ENCODE peak calls at places on chromosomes 2 and 18, in four cellular contexts. One of them, this sample, is unnamed.

GRCh38 chr2:128982670-128983069 is 664.0 kb upstream of the HS6ST1 start:
- DNase-seq in H1: no peak
- DNase-seq in GM12878: no peak
- DNase-seq in HCT116: no peak
- DNase-seq in this sample: no peak

GRCh38 chr2:235066895-235067294 is 115.1 kb downstream of the SH3BP4 start:
- DNase-seq in HCT116: no peak
- DNase-seq in H1: no peak
- DNase-seq in GM12878: no peak
- DNase-seq in this sample: no peak

GRCh38 chr18:4582677-4583076 is 127.6 kb upstream of the DLGAP1 start:
- DNase-seq in HCT116: no peak
- DNase-seq in GM12878: no peak
- DNase-seq in H1: no peak
- DNase-seq in this sample: no peak

GRCh38 chr18:13629841-13630747 is 96.3 kb downstream of the FAM210A start:
- DNase-seq in H1: no peak
- DNase-seq in GM12878: peak
- DNase-seq in HCT116: peak
- DNase-seq in this sample: peak

GRCh38 chr2:62704654-62705006 is 883 bp upstream of the EHBP1 start:
- DNase-seq in H1: no peak
- DNase-seq in GM12878: no peak
- DNase-seq in HCT116: no peak
- DNase-seq in this sample: no peak

GRCh38 chr18:28984731-28985130 is 807.8 kb upstream of the CDH2 start:
- DNase-seq in H1: no peak
- DNase-seq in HCT116: no peak
- DNase-seq in GM12878: no peak
- DNase-seq in this sample: no peak

GRCh38 chr2:229519655-229520054 is 194.7 kb downstream of the DNER start:
- DNase-seq in HCT116: no peak
- DNase-seq in H1: no peak
- DNase-seq in GM12878: no peak
- DNase-seq in this sample: no peak

GRCh38 chr2:69375494-69376353 is 11.3 kb downstream of the GFPT1 start:
- DNase-seq in HCT116: peak
- DNase-seq in H1: no peak
- DNase-seq in GM12878: no peak
- DNase-seq in this sample: no peak

GRCh38 chr2:199344012-199344411 is 113.7 kb downstream of the SATB2 start:
- DNase-seq in HCT116: no peak
- DNase-seq in GM12878: no peak
- DNase-seq in H1: no peak
- DNase-seq in this sample: no peak

GRCh38 chr2:25230128-25230527 is 61.7 kb upstream of the POMC start:
- DNase-seq in H1: no peak
- DNase-seq in HCT116: no peak
- DNase-seq in GM12878: no peak
- DNase-seq in this sample: no peak

GRCh38 chr2:42800461-42800962 is 8.1 kb upstream of the HAAO start:
- DNase-seq in GM12878: no peak
- DNase-seq in HCT116: no peak
- DNase-seq in H1: no peak
- DNase-seq in this sample: no peak

GRCh38 chr2:136217990-136218389 is 100.0 kb upstream of the CXCR4 start:
- DNase-seq in HCT116: no peak
- DNase-seq in GM12878: no peak
- DNase-seq in H1: no peak
- DNase-seq in this sample: no peak

GRCh38 chr2:106130251-106130998 is 63.7 kb downstream of the UXS1 start:
- DNase-seq in H1: peak
- DNase-seq in GM12878: no peak
- DNase-seq in HCT116: no peak
- DNase-seq in this sample: no peak

GRCh38 chr2:174025271-174026121 is 60.3 kb upstream of the SP3 start:
- DNase-seq in H1: no peak
- DNase-seq in HCT116: no peak
- DNase-seq in GM12878: no peak
- DNase-seq in this sample: no peak

GRCh38 chr2:62660582-62661262 is 44.8 kb upstream of the EHBP1 start:
- DNase-seq in H1: no peak
- DNase-seq in GM12878: no peak
- DNase-seq in HCT116: no peak
- DNase-seq in this sample: peak

GRCh38 chr2:238106698-238107524 is 6.8 kb downstream of the ESPNL start:
- DNase-seq in HCT116: no peak
- DNase-seq in GM12878: no peak
- DNase-seq in H1: peak
- DNase-seq in this sample: no peak

GRCh38 chr2:38099096-38099997 is 23.4 kb upstream of the CYP1B1 start:
- DNase-seq in H1: no peak
- DNase-seq in GM12878: no peak
- DNase-seq in HCT116: no peak
- DNase-seq in this sample: no peak

GRCh38 chr2:120468136-120468535 is 122.2 kb downstream of the INHBB start:
- DNase-seq in GM12878: no peak
- DNase-seq in HCT116: no peak
- DNase-seq in H1: no peak
- DNase-seq in this sample: no peak

GRCh38 chr2:96151595-96152300 is 6.5 kb upstream of the DUSP2 start:
- DNase-seq in GM12878: no peak
- DNase-seq in HCT116: no peak
- DNase-seq in H1: no peak
- DNase-seq in this sample: no peak

GRCh38 chr2:144320491-144320890 is 199.4 kb downstream of the ZEB2 start:
- DNase-seq in H1: no peak
- DNase-seq in HCT116: no peak
- DNase-seq in GM12878: no peak
- DNase-seq in this sample: no peak

GRCh38 chr2:10406016-10406415 is 42.1 kb downstream of the ODC1 start:
- DNase-seq in H1: no peak
- DNase-seq in HCT116: no peak
- DNase-seq in GM12878: no peak
- DNase-seq in this sample: no peak

GRCh38 chr2:10407432-10407831 is 40.7 kb downstream of the ODC1 start:
- DNase-seq in HCT116: no peak
- DNase-seq in GM12878: no peak
- DNase-seq in H1: no peak
- DNase-seq in this sample: no peak

GRCh38 chr2:10406491-10406890 is 41.6 kb downstream of the ODC1 start:
- DNase-seq in HCT116: no peak
- DNase-seq in H1: no peak
- DNase-seq in GM12878: no peak
- DNase-seq in this sample: no peak

GRCh38 chr2:10404324-10405143 is 43.6 kb downstream of the ODC1 start:
- DNase-seq in H1: no peak
- DNase-seq in GM12878: no peak
- DNase-seq in HCT116: no peak
- DNase-seq in this sample: no peak

GRCh38 chr2:10405441-10405840 is 42.7 kb downstream of the ODC1 start:
- DNase-seq in HCT116: no peak
- DNase-seq in H1: no peak
- DNase-seq in GM12878: no peak
- DNase-seq in this sample: peak
- TF ChIP-seq JUND in HCT116: no peak
- TF ChIP-seq JUND in H1: no peak
- TF ChIP-seq JUND in GM12878: no peak
- TF ChIP-seq JUND in this sample: peak

GRCh38 chr18:60893331-60894114 is 439.7 kb upstream of the CDH20 start:
- DNase-seq in HCT116: no peak
- DNase-seq in H1: no peak
- DNase-seq in GM12878: no peak
- DNase-seq in this sample: no peak
- TF ChIP-seq JUND in HCT116: no peak
- TF ChIP-seq JUND in H1: no peak
- TF ChIP-seq JUND in GM12878: no peak
- TF ChIP-seq JUND in this sample: no peak

GRCh38 chr2:172256886-172257285 is 154.2 kb upstream of the DLX2 start:
- DNase-seq in HCT116: no peak
- DNase-seq in GM12878: no peak
- DNase-seq in H1: no peak
- DNase-seq in this sample: no peak
- TF ChIP-seq JUND in HCT116: no peak
- TF ChIP-seq JUND in GM12878: no peak
- TF ChIP-seq JUND in H1: no peak
- TF ChIP-seq JUND in this sample: no peak

DNA sequence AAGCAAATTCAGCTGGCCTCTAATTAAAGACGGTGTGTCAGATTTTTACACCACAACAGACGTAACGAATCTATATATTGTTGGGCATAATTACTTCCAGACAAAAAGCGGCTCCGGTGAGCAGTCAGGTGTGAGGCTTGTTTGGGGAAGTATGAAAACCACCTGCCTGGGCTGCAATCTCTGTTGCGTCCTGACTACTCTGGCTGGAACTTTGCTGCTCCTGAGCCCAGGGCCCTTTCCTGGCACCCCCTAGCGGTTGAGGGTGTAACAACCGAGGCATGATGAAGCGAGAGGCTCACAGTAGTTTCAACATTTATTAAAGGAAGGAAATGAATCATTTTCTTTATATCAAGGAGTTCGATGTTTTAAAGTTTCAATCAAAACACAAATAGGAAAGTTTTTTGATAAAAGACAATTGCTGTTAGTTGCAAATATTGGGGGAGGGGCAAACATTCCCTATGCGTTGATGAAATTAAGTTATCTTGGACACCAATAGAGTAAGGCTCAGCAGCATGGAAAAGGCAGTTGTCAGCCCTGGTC is 10.6 kb upstream of the ITGB6 start:
- DNase-seq in H1: peak
- DNase-seq in HCT116: peak
- DNase-seq in GM12878: peak
- DNase-seq in this sample: peak
- TF ChIP-seq JUND in H1: no peak
- TF ChIP-seq JUND in HCT116: peak
- TF ChIP-seq JUND in GM12878: no peak
- TF ChIP-seq JUND in this sample: no peak

GRCh38 chr2:3736112-3736511 is 32.7 kb downstream of the DCDC2C start:
- DNase-seq in GM12878: no peak
- DNase-seq in H1: no peak
- DNase-seq in HCT116: no peak
- DNase-seq in this sample: no peak

GRCh38 chr2:3737128-3737527 is 33.8 kb downstream of the DCDC2C start:
- DNase-seq in H1: no peak
- DNase-seq in GM12878: no peak
- DNase-seq in HCT116: no peak
- DNase-seq in this sample: no peak

GRCh38 chr2:3741372-3741771 is 38.0 kb downstream of the DCDC2C start:
- DNase-seq in GM12878: no peak
- DNase-seq in HCT116: no peak
- DNase-seq in H1: no peak
- DNase-seq in this sample: no peak

GRCh38 chr2:3739313-3739712 is 35.9 kb downstream of the DCDC2C start:
- DNase-seq in H1: no peak
- DNase-seq in HCT116: no peak
- DNase-seq in GM12878: no peak
- DNase-seq in this sample: no peak

DNA sequence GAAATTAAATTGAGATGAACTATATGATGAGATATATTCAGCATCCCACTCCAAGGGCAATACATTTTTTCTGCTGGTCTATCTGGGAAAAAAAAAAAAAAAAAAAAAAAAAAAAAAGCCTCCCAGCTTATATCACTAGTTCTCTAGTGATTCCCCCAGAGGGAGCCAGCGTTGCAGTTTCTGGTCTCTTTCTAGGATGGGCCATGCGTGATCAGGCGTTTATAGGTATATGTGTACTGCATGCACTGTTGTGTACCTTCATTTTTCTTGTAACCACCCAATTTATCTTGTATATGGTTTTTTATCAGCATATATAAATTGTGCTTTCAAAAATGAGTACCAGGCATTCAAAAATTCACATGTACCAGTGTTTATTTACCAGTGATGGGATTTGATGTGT is 35.1 kb downstream of the DCDC2C start:
- DNase-seq in H1: no peak
- DNase-seq in GM12878: no peak
- DNase-seq in HCT116: peak
- DNase-seq in this sample: peak
- TF ChIP-seq JUND in H1: no peak
- TF ChIP-seq JUND in GM12878: no peak
- TF ChIP-seq JUND in HCT116: no peak
- TF ChIP-seq JUND in this sample: no peak

DNA sequence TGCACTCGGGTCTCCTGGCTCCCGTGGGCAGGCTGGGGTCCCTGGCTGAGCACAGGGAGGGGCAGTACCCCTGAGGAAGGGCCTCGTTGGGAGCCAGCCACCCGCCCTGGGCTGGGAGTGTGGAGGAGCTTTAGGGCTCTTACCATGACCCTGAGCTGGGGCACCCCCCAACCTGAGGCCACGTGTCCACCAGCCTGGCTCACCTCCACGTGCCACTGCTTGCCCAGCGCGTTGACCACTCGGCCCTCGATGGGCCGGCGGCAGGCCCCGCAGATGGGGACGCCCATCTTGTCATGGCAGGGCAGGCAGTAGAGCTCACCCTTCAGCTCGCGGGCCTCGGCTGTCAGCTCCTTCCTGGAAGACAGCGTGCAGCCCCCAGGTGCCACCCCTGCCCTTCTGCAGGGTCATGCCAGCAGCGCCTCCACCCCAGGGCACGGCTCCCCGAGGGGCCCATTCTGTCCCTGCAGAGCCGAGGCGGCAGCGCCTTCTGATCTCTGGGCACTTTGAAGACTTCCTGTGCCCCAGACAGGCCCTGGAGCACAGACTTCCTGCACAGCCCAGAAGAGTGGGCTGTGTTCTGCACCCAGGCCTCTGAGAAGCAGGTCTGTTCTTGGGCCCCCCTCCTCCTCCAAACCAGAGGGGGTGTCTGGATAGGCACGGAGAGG is 4.0 kb upstream of the GPR17 start:
- DNase-seq in H1: no peak
- DNase-seq in HCT116: no peak
- DNase-seq in GM12878: no peak
- DNase-seq in this sample: no peak
- TF ChIP-seq JUND in H1: no peak
- TF ChIP-seq JUND in HCT116: no peak
- TF ChIP-seq JUND in GM12878: no peak
- TF ChIP-seq JUND in this sample: no peak